ENCODE peak calls at places on chromosomes 5 and 9, in ten cellular contexts. A is NB4, N is esophagus squamous epithelium, V is transverse colon, G is H54, D is upper lobe of left lung, M is stomach, I is sigmoid colon, L is HCT116, U is suprapubic skin. C is an unnamed sample.

GRCh38 chr5:1292139-1292538 is 2.7 kb downstream of the TERT start:
- DNase-seq in U (peak), N (no peak), D (no peak), I (peak), L (no peak), V (no peak), G (no peak), A (no peak), M (no peak), C (no peak)

GRCh38 chr5:6359941-6360683 is 18.2 kb downstream of the MED10 start:
- DNase-seq in N (no peak), I (no peak), V (no peak), U (no peak), D (no peak), L (no peak), A (peak), M (no peak), G (no peak), C (no peak)

GRCh38 chr9:104608336-104608735 is 2.9 kb upstream of the OR13C2 start:
- DNase-seq in G (no peak), U (no peak), L (no peak), I (no peak), M (no peak), A (peak), N (no peak), V (no peak), D (no peak), C (no peak)

GRCh38 chr9:129264388-129264787 is 86.3 kb upstream of the IER5L start:
- DNase-seq in L (no peak), I (no peak), N (no peak), D (no peak), G (no peak), V (no peak), U (no peak), M (no peak), A (no peak), C (no peak)

GRCh38 chr9:134366223-134367031 is 40.2 kb downstream of the RXRA start:
- DNase-seq in N (peak), V (peak), U (peak), G (peak), D (peak), A (peak), M (peak), I (peak), L (no peak), C (peak)

GRCh38 chr5:42583322-42583721 is 160.1 kb downstream of the GHR start:
- DNase-seq in N (no peak), U (no peak), L (peak), G (peak), D (peak), I (peak), M (peak), A (peak), V (peak), C (no peak)

GRCh38 chr5:77851229-77852067 is 75.3 kb upstream of the TBCA start:
- DNase-seq in A (no peak), M (no peak), I (no peak), D (no peak), V (no peak), L (no peak), G (no peak), N (no peak), U (no peak), C (peak)

GRCh38 chr9:97721396-97721795 is 24.3 kb upstream of the XPA start:
- DNase-seq in V (no peak), A (no peak), N (no peak), U (no peak), M (no peak), D (no peak), I (no peak), G (no peak), L (no peak), C (no peak)

GRCh38 chr5:114467729-114468128 is 105.9 kb downstream of the KCNN2 start:
- DNase-seq in V (no peak), G (no peak), N (no peak), U (no peak), D (no peak), L (no peak), I (no peak), M (no peak), A (peak), C (no peak)

GRCh38 chr9:125594211-125594610 is 112.8 kb downstream of the MAPKAP1 start:
- DNase-seq in I (no peak), U (no peak), G (no peak), M (no peak), L (no peak), D (no peak), N (no peak), A (no peak), V (no peak), C (no peak)

GRCh38 chr5:5980601-5981000 is 397.7 kb downstream of the MED10 start:
- DNase-seq in M (no peak), I (no peak), G (no peak), D (no peak), L (no peak), V (no peak), U (no peak), A (no peak), N (no peak), C (peak)

GRCh38 chr5:143061161-143061945 is 291.2 kb downstream of the ARHGAP26 start:
- DNase-seq in U (no peak), N (no peak), V (no peak), D (no peak), M (no peak), L (no peak), G (peak), I (no peak), A (no peak), C (no peak)

GRCh38 chr9:747567-747966 is 93.9 kb upstream of the DMRT1 start:
- DNase-seq in A (peak), D (no peak), U (no peak), I (no peak), G (no peak), N (no peak), M (no peak), L (no peak), V (no peak), C (no peak)

GRCh38 chr5:142215915-142216681 is 107.5 kb downstream of the NDFIP1 start:
- DNase-seq in U (peak), N (no peak), V (peak), I (peak), M (no peak), D (peak), G (peak), L (peak), A (peak), C (no peak)

GRCh38 chr5:80736730-80737129 is 81.9 kb upstream of the DHFR start:
- DNase-seq in G (peak), A (no peak), U (no peak), I (no peak), V (no peak), N (no peak), M (no peak), L (no peak), D (no peak), C (no peak)

GRCh38 chr5:56419667-56420066 is 186.5 kb upstream of the ANKRD55 start:
- DNase-seq in M (no peak), I (no peak), L (no peak), U (no peak), A (no peak), V (no peak), D (no peak), G (no peak), N (no peak), C (no peak)

GRCh38 chr5:138697720-138698360 is 55.4 kb upstream of the CTNNA1 start:
- DNase-seq in I (no peak), M (no peak), D (no peak), N (no peak), G (no peak), V (no peak), U (no peak), A (no peak), L (no peak), C (no peak)

GRCh38 chr5:151647320-151647861 is 39.3 kb downstream of the SPARC start:
- DNase-seq in U (no peak), I (no peak), D (no peak), A (peak), N (no peak), G (no peak), V (no peak), M (no peak), L (no peak), C (no peak)

GRCh38 chr9:129206401-129206800 is 28.3 kb upstream of the IER5L start:
- DNase-seq in N (no peak), L (no peak), I (no peak), A (no peak), G (no peak), V (no peak), M (no peak), D (no peak), U (no peak), C (no peak)

GRCh38 chr9:124013263-124014211 is 2.0 kb downstream of the LHX2 start:
- DNase-seq in A (no peak), V (no peak), U (peak), N (no peak), I (no peak), L (no peak), M (no peak), D (no peak), G (no peak), C (no peak)

GRCh38 chr5:37900692-37901091 is 60.9 kb upstream of the GDNF start:
- DNase-seq in I (peak), G (peak), D (no peak), A (peak), M (peak), U (no peak), N (no peak), V (peak), L (peak), C (no peak)

GRCh38 chr5:119360905-119361605 is 5.2 kb downstream of the TNFAIP8 start:
- DNase-seq in G (no peak), V (no peak), N (no peak), M (no peak), A (no peak), D (no peak), I (no peak), L (no peak), U (no peak), C (no peak)

GRCh38 chr5:21831145-21831787 is 1021.9 kb downstream of the CDH12 start:
- DNase-seq in A (no peak), I (no peak), G (no peak), N (no peak), U (no peak), L (no peak), D (no peak), M (no peak), V (no peak), C (no peak)

GRCh38 chr9:114852050-114852594 is 46.3 kb upstream of the TNFSF15 start:
- DNase-seq in N (no peak), L (no peak), M (peak), G (no peak), U (no peak), D (peak), A (peak), V (no peak), I (no peak), C (peak)

GRCh38 chr9:78064075-78064474 is 32.5 kb upstream of the GNAQ start:
- DNase-seq in N (no peak), I (no peak), A (no peak), V (no peak), D (no peak), U (no peak), G (no peak), L (no peak), M (no peak), C (no peak)

GRCh38 chr5:171342362-171343111 is 33.5 kb downstream of the TLX3 start:
- DNase-seq in D (no peak), V (peak), N (no peak), A (peak), L (peak), G (peak), U (no peak), M (peak), I (no peak), C (no peak)

GRCh38 chr5:151016700-151017099 is 3.7 kb upstream of the GPX3 start:
- DNase-seq in G (no peak), M (no peak), I (peak), D (peak), L (no peak), V (no peak), N (no peak), A (peak), U (no peak), C (no peak)

GRCh38 chr9:79764377-79764776 is 192.6 kb downstream of the TLE4 start:
- DNase-seq in D (no peak), I (peak), M (no peak), V (peak), U (no peak), L (no peak), N (no peak), A (no peak), G (peak), C (no peak)

GRCh38 chr5:81140942-81141341 is 92.2 kb upstream of the CKMT2 start:
- DNase-seq in V (no peak), A (no peak), M (no peak), D (no peak), G (no peak), I (no peak), N (no peak), U (no peak), L (no peak), C (no peak)

GRCh38 chr5:95850391-95850894 is 27.9 kb upstream of the GLRX start:
- DNase-seq in V (no peak), M (no peak), N (no peak), I (no peak), L (no peak), D (no peak), U (no peak), G (no peak), A (no peak), C (no peak)

GRCh38 chr9:120612218-120612617 is 32.3 kb upstream of the CDK5RAP2 start:
- DNase-seq in M (no peak), N (no peak), G (no peak), A (peak), D (no peak), V (no peak), I (no peak), U (no peak), L (no peak), C (no peak)

GRCh38 chr9:15191358-15191757 is 115.7 kb downstream of the TTC39B start:
- DNase-seq in U (no peak), N (no peak), M (no peak), G (no peak), V (no peak), I (no peak), A (no peak), D (no peak), L (no peak), C (no peak)

GRCh38 chr5:151781201-151781600 is 9.4 kb downstream of the G3BP1 start:
- DNase-seq in M (no peak), A (no peak), U (no peak), L (no peak), D (no peak), G (no peak), I (no peak), V (no peak), N (no peak), C (no peak)

GRCh38 chr5:102119252-102119651 is 176.8 kb downstream of the SLCO4C1 start:
- DNase-seq in V (no peak), M (no peak), G (no peak), D (no peak), I (no peak), U (no peak), N (no peak), L (no peak), A (no peak), C (no peak)
- TF ChIP-seq POLR2A in V (no peak), M (no peak), G (no peak), D (no peak), I (no peak), U (no peak), N (no peak), L (no peak), A (no peak), C (no peak)

GRCh38 chr9:98795295-98795955 is 930 bp downstream of the ANKS6 start:
- DNase-seq in U (no peak), L (no peak), I (no peak), N (no peak), D (no peak), M (no peak), G (no peak), A (no peak), V (no peak), C (no peak)

GRCh38 chr9:98797491-98797890 is 1.1 kb upstream of the ANKS6 start:
- DNase-seq in N (no peak), G (no peak), A (peak), L (no peak), M (no peak), V (no peak), I (no peak), D (no peak), U (no peak), C (no peak)

GRCh38 chr9:98798254-98798653 is 1.9 kb upstream of the ANKS6 start:
- DNase-seq in I (no peak), M (no peak), L (no peak), V (no peak), D (no peak), N (no peak), G (no peak), U (no peak), A (no peak), C (no peak)

GRCh38 chr9:98795970-98796363 is 388 bp downstream of the ANKS6 start:
- DNase-seq in M (peak), D (no peak), V (no peak), I (no peak), U (no peak), L (no peak), G (no peak), A (peak), N (no peak), C (no peak)

DNA sequence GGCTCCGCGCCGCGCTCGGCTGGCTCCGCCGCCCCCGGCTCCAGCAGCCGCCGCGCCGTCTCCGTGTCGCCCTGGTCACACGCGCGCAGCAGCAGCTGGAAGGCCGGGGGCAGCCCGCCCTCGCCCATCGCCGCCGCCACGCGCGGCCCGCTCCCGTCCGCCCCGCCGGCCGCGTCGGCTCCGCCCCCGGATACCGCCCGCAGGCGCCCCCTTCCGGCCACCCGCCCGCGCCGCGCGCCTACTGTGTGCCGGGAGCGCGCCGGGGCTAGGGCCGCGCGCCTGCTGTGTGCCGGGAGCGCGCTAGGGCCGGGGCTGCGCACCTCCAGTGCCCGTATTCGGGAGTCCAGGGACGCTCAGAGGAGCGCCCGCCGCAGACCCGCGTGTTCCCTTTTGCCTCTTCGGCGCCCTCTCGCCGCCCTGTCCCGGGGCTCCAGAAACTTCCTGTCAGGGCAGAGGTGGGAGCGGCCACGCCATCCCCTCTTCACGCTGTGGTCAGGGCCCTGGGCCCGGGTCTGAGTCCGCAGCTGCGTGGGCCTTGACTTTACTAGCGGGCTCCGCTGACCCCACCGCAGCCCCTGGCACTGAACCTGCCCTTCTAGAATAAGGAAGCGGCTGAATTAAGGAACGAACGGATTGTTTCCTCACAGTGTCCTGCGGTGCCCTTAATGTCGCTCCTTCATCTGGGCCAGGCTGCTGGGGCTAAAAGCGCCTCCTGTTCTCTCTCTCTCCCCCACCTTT is at the start of gene ANKS6:
- DNase-seq in G (peak), N (no peak), D (peak), M (peak), I (peak), V (peak), A (peak), L (no peak), U (peak), C (no peak)
- TF ChIP-seq POLR2A in G (peak), N (no peak), D (peak), M (no peak), I (peak), V (no peak), A (peak), L (peak), U (no peak), C (no peak)

DNA sequence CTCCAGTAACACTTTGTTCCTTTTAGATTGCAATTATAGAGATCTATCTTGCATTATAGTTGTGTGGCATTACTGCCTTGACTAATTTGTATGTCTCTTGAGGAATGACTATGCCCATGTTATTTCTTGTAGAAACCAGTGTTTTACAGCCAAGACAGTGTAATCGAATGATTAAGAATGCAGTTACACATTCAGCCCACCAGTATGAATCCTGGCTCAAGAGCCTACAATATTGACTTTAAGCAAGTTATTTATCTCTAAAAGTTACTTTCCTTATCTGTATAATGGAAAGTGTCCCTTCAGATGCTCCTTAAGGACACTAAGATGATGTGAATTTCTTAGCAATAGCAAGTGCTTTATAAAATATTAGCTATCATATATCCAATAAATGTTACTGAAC is 9.7 kb upstream of the SNX24 start:
- DNase-seq in N (no peak), U (no peak), A (no peak), G (no peak), D (no peak), M (no peak), I (no peak), L (no peak), V (no peak), C (no peak)
- TF ChIP-seq POLR2A in N (no peak), U (no peak), A (no peak), G (no peak), D (no peak), M (no peak), I (no peak), L (no peak), V (no peak), C (no peak)

GRCh38 chr5:14211818-14212799 is 69.0 kb downstream of the TRIO start:
- DNase-seq in L (no peak), A (no peak), V (peak), M (no peak), I (no peak), U (no peak), D (peak), N (no peak), G (no peak), C (no peak)
- TF ChIP-seq POLR2A in L (no peak), A (no peak), V (no peak), M (no peak), I (no peak), U (no peak), D (no peak), N (no peak), G (no peak), C (no peak)

DNA sequence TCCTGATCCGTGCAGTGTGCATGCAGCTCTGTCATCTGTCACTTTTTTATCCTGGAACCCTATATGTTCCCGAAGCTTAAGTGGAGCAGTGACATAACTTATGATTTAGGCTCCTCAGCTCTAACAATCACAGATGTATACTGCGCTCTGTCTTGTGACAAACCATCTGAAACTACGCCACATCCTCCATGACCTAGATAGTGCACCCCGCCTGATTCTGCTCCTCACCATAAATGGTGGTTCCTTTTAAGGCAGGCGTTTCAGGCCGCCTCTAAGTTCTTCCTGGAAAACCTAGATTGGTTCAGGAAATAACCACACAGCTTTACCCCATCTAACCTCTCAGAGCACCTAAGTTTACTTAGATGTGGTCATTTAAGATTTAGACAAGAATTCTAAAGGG is 372.0 kb downstream of the CDH10 start:
- DNase-seq in I (no peak), N (no peak), M (no peak), L (no peak), V (no peak), U (no peak), G (no peak), D (no peak), A (no peak), C (no peak)
- TF ChIP-seq POLR2A in I (no peak), N (no peak), M (no peak), L (no peak), V (no peak), U (no peak), G (no peak), D (no peak), A (no peak), C (no peak)

C was measured in esophagus muscularis mucosa.